ENCODE peak calls at places on chromosomes 2 and 18, in five cellular contexts. P, E, K, Y and W are unnamed samples.

GRCh38 chr2:23037596-23037995 is 347.4 kb upstream of the KLHL29 start:
- DNase-seq in P (no peak), E (no peak), K (no peak), Y (no peak), W (no peak)

GRCh38 chr2:195575879-195576391 is 81.1 kb upstream of the SLC39A10 start:
- DNase-seq in P (no peak), E (no peak), K (peak; percentile 35), Y (peak; percentile 94), W (no peak)

GRCh38 chr2:9196637-9197036 is 10.0 kb upstream of the ASAP2 start:
- DNase-seq in P (no peak), E (peak; percentile 60), K (no peak), Y (no peak), W (no peak)

GRCh38 chr2:238163494-238164198 is 4.9 kb downstream of the ERFE start:
- DNase-seq in P (no peak), E (no peak), K (no peak), Y (peak; percentile 84), W (no peak)

GRCh38 chr18:713135-713490 is 683 bp upstream of the ENOSF1 start:
- DNase-seq in P (no peak), E (peak; percentile 57), K (no peak), Y (no peak), W (no peak)

GRCh38 chr2:163778045-163778753 is 42.4 kb upstream of the FIGN start:
- DNase-seq in P (no peak), E (no peak), K (no peak), Y (no peak), W (no peak)

GRCh38 chr2:222440670-222441422 is 16.5 kb downstream of the SGPP2 start:
- DNase-seq in P (no peak), E (no peak), K (no peak), Y (no peak), W (no peak)

GRCh38 chr18:13566941-13567762 is 159.2 kb downstream of the FAM210A start:
- DNase-seq in P (peak; percentile 84), E (peak; percentile 79), K (peak; percentile 90), Y (no peak), W (peak; percentile 80)

GRCh38 chr2:150211164-150211631 is 276.3 kb downstream of the RND3 start:
- DNase-seq in P (no peak), E (no peak), K (no peak), Y (no peak), W (no peak)

GRCh38 chr2:25586726-25587144 is 86.6 kb downstream of the DTNB start:
- DNase-seq in P (peak; percentile 72), E (no peak), K (peak; percentile 91), Y (no peak), W (peak; percentile 67)

GRCh38 chr18:68847219-68847860 is 49.5 kb downstream of the CCDC102B start:
- DNase-seq in P (peak; percentile 1), E (no peak), K (peak; percentile 42), Y (no peak), W (no peak)

GRCh38 chr2:205976120-205976814 is 109.7 kb downstream of the INO80D start:
- DNase-seq in P (no peak), E (no peak), K (no peak), Y (no peak), W (no peak)

GRCh38 chr2:25228848-25229674 is 60.7 kb upstream of the POMC start:
- DNase-seq in P (no peak), E (peak; percentile 77), K (peak; percentile 69), Y (peak; percentile 97), W (no peak)

GRCh38 chr2:47054867-47055266 is 100.2 kb downstream of the STPG4 start:
- DNase-seq in P (no peak), E (no peak), K (no peak), Y (peak; percentile 39), W (no peak)

GRCh38 chr2:171889333-171889732 is 4.7 kb downstream of the SLC25A12 start:
- DNase-seq in P (no peak), E (no peak), K (no peak), Y (no peak), W (no peak)

GRCh38 chr2:5540856-5541255 is 151.3 kb upstream of the SOX11 start:
- DNase-seq in P (no peak), E (no peak), K (no peak), Y (no peak), W (no peak)

GRCh38 chr2:100891911-100892642 is 72.1 kb downstream of the NPAS2 start:
- DNase-seq in P (no peak), E (no peak), K (no peak), Y (peak; percentile 88), W (no peak)

GRCh38 chr18:32111706-32112105 is 20.0 kb downstream of the RNF138 start:
- DNase-seq in P (no peak), E (no peak), K (no peak), Y (no peak), W (no peak)

GRCh38 chr2:118457956-118458355 is 369.7 kb downstream of the INSIG2 start:
- DNase-seq in P (no peak), E (no peak), K (no peak), Y (no peak), W (no peak)

GRCh38 chr2:168354499-168354898 is 101.6 kb upstream of the CERS6 start:
- DNase-seq in P (no peak), E (no peak), K (no peak), Y (no peak), W (no peak)

GRCh38 chr2:62801814-62802524 is 96.5 kb downstream of the EHBP1 start:
- DNase-seq in P (no peak), E (no peak), K (peak; percentile 28), Y (no peak), W (no peak)

GRCh38 chr2:195590866-195591215 is 66.2 kb upstream of the SLC39A10 start:
- DNase-seq in P (no peak), E (no peak), K (no peak), Y (no peak), W (no peak)

GRCh38 chr18:67433971-67434370 is 82.5 kb downstream of the DSEL start:
- DNase-seq in P (no peak), E (no peak), K (no peak), Y (no peak), W (no peak)

GRCh38 chr2:37156071-37156856 is 516 bp downstream of the EIF2AK2 start:
- DNase-seq in P (peak; percentile 36), E (peak; percentile 74), K (peak; percentile 37), Y (peak; percentile 92), W (no peak)

GRCh38 chr2:145350011-145350410 is 830.1 kb upstream of the ZEB2 start:
- DNase-seq in P (no peak), E (no peak), K (no peak), Y (peak; percentile 36), W (no peak)

GRCh38 chr2:134515137-134515536 is 203.7 kb downstream of the TMEM163 start:
- DNase-seq in P (no peak), E (no peak), K (no peak), Y (no peak), W (no peak)

GRCh38 chr2:217121565-217121964 is 261.7 kb upstream of the TNP1 start:
- DNase-seq in P (no peak), E (no peak), K (no peak), Y (no peak), W (no peak)

GRCh38 chr2:168773719-168774521 is 28.5 kb upstream of the NOSTRIN start:
- DNase-seq in P (no peak), E (peak; percentile 68), K (peak; percentile 66), Y (no peak), W (no peak)

GRCh38 chr2:36338827-36339145 is 16.8 kb upstream of the CRIM1 start:
- DNase-seq in P (no peak), E (no peak), K (no peak), Y (no peak), W (no peak)

GRCh38 chr2:44931177-44931795 is 10.2 kb upstream of the SIX3 start:
- DNase-seq in P (no peak), E (no peak), K (no peak), Y (no peak), W (no peak)

GRCh38 chr18:77068321-77068841 is 64.2 kb downstream of the MBP start:
- DNase-seq in P (peak; percentile 55), E (no peak), K (peak; percentile 81), Y (no peak), W (no peak)

GRCh38 chr2:159612255-159612901 is 4.0 kb downstream of the BAZ2B start:
- DNase-seq in P (no peak), E (no peak), K (peak; percentile 13), Y (no peak), W (no peak)

GRCh38 chr18:136433-136832 is 21.9 kb upstream of the USP14 start:
- DNase-seq in P (no peak), E (no peak), K (peak; percentile 28), Y (no peak), W (no peak)

DNA sequence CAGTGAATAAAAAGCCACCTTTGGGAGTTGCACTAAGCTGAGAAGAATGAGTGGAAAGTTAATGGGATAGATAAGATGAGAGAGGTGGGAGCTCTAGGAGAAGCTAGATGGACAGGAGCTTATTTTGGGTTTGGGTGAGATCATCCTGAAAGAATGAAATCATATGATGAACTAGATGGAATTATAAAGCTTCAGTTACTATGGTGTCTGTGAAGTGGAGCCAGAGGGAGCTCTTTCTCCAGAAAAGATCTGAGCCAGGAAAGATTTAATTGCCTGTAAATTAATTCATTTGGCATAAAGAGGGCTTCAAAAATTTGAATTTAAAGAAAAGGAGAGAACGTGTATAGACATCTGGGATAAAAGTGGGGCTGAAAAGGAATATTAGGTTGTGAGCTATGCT is 10.3 kb downstream of the DNAH6 start:
- DNase-seq in P (no peak), E (no peak), K (no peak), Y (peak; percentile 52), W (no peak)
- TF ChIP-seq CTCF in P (no peak), E (peak; percentile 16), K (no peak), Y (no peak), W (no peak)

GRCh38 chr2:172896541-172897144 is 161.0 kb downstream of the RAPGEF4 start:
- DNase-seq in P (no peak), E (no peak), K (no peak), Y (no peak), W (no peak)

GRCh38 chr2:172900871-172901270 is 165.2 kb downstream of the RAPGEF4 start:
- DNase-seq in P (no peak), E (no peak), K (no peak), Y (no peak), W (no peak)

GRCh38 chr2:172906401-172906811 is 169.2 kb upstream of the MAP3K20 start:
- DNase-seq in P (no peak), E (no peak), K (no peak), Y (no peak), W (no peak)

DNA sequence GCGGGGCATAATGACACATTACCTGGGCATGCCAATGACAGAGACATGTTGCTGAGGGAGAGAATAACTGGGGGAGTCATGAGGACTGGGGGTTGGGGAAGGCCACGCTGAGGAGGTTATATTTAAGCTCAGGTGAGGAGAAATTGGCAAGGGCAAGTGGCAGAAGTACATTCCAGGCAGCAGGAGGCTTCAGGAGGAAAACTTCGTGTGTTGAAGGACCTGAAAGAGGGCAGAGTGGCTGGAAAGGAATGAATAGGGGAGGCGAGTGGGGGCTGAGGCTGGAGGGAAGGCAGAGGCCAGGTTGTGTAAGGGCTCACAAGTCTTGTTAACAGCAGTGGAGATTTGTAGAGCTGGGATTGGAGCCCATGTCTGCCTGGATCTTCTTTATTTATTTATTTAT is 166.3 kb downstream of the RAPGEF4 start:
- DNase-seq in P (no peak), E (no peak), K (no peak), Y (no peak), W (no peak)
- TF ChIP-seq CTCF in P (no peak), E (no peak), K (no peak), Y (no peak), W (no peak)

GRCh38 chr18:60092073-60092472 is 192.3 kb downstream of the PMAIP1 start:
- DNase-seq in P (no peak), E (no peak), K (no peak), Y (no peak), W (no peak)

GRCh38 chr18:60090170-60090569 is 190.4 kb downstream of the PMAIP1 start:
- DNase-seq in P (no peak), E (no peak), K (peak; percentile 11), Y (no peak), W (peak; percentile 5)
- TF ChIP-seq CTCF in P (peak; percentile 18), E (peak; percentile 32), K (peak; percentile 9), Y (no peak), W (peak; percentile 30)

GRCh38 chr2:15504882-15505663 is 56.1 kb downstream of the NBAS start:
- DNase-seq in P (no peak), E (no peak), K (no peak), Y (no peak), W (no peak)
- TF ChIP-seq CTCF in P (no peak), E (no peak), K (no peak), Y (no peak), W (no peak)